ENCODE peak calls at places on chromosomes 2 and 18, in eight cellular contexts. M, A, J, I, N, Z, V and D are unnamed samples.

GRCh38 chr18:63185979-63186378 is 133.6 kb downstream of the BCL2 start:
- DNase-seq in A (no peak), M (no peak), J (no peak), I (no peak), Z (no peak), N (no peak), V (no peak), D (no peak)

GRCh38 chr2:105643405-105644173 is 101.1 kb upstream of the NCK2 start:
- DNase-seq in A (no peak), N (no peak), J (no peak), M (no peak), V (no peak), I (no peak), Z (no peak), D (no peak)

GRCh38 chr2:165596788-165597187 is 127.3 kb downstream of the CSRNP3 start:
- DNase-seq in I (no peak), V (no peak), A (no peak), M (no peak), J (no peak), N (no peak), Z (no peak), D (no peak)

GRCh38 chr2:168796583-168797285 is 5.7 kb upstream of the NOSTRIN start:
- DNase-seq in N (peak), Z (no peak), A (no peak), I (no peak), V (no peak), J (no peak), M (no peak), D (no peak)

GRCh38 chr2:11764920-11765319 is 18.5 kb downstream of the LPIN1 start:
- DNase-seq in Z (peak), M (no peak), N (no peak), I (no peak), A (no peak), V (no peak), J (no peak), D (no peak)

GRCh38 chr18:7272268-7273049 is 41.6 kb downstream of the LRRC30 start:
- DNase-seq in V (peak), N (peak), A (peak), M (no peak), Z (peak), J (peak), I (peak), D (no peak)

GRCh38 chr2:102505290-102505689 is 32.3 kb downstream of the SLC9A4 start:
- DNase-seq in J (no peak), Z (no peak), V (peak), M (no peak), N (no peak), A (peak), I (no peak), D (no peak)

GRCh38 chr2:64391459-64391858 is 62.5 kb upstream of the LGALSL start:
- DNase-seq in A (no peak), I (no peak), N (no peak), J (no peak), M (no peak), Z (no peak), V (no peak), D (no peak)

DNA sequence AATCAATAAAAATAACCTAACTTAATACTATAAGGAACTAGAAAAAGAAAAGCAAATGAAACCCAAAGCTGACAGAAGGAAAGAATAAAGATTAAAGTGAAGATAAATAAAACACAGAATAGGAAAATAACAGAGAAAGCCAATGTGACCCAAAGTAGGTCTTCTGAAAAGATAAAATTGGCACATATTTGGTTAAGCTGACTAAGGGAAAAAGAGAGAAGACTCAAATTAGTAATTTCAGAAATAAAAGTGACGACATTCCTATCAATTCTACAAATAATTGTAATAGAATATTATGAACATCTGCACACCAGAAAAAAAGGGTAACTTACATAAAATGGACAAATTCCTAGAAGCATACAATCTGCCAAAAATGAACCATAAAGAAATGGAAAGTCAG is 30.2 kb downstream of the ROCK1 start:
- DNase-seq in N (no peak), Z (no peak), M (no peak), I (no peak), V (no peak), A (no peak), J (no peak), D (no peak)
- TF ChIP-seq CTCF in N (no peak), Z (no peak), M (no peak), I (no peak), V (no peak), A (no peak), J (no peak), D (no peak)

GRCh38 chr2:230864605-230865323 is at the start of gene ITM2C:
- DNase-seq in M (no peak), A (peak), Z (peak), I (peak), J (peak), V (no peak), N (peak), D (peak)
- TF ChIP-seq POLR2A in M (peak), A (no peak), Z (no peak), I (peak), J (no peak), V (no peak), N (peak), D (no peak)

GRCh38 chr2:191656792-191657191 is 21.1 kb upstream of the NABP1 start:
- DNase-seq in Z (no peak), V (no peak), M (no peak), I (no peak), N (no peak), J (no peak), A (no peak), D (no peak)
- TF ChIP-seq CTCF in Z (no peak), V (no peak), M (no peak), I (no peak), N (no peak), J (no peak), A (no peak), D (no peak)

GRCh38 chr2:55616509-55617159 is 788 bp downstream of the PPP4R3B start:
- DNase-seq in V (peak), N (peak), A (peak), Z (no peak), M (no peak), I (no peak), J (no peak), D (no peak)
- TF ChIP-seq POLR2A in V (no peak), N (peak), A (no peak), Z (no peak), M (peak), I (no peak), J (no peak), D (no peak)

GRCh38 chr18:71116535-71116934 is 827.7 kb downstream of the SOCS6 start:
- DNase-seq in N (no peak), M (no peak), I (no peak), Z (no peak), J (no peak), V (peak), A (no peak), D (no peak)
- TF ChIP-seq CTCF in N (no peak), M (no peak), I (no peak), Z (no peak), J (no peak), V (no peak), A (no peak), D (no peak)